ENCODE peak calls at places on chromosomes 3 and 15, in ten cellular contexts. S is activated CD8-positive, alpha-beta memory T cell treated with anti-CD3 and anti-CD28 coated beads, Interleukin-2, amount 50 U/mL, for 48 hours; B is NT2/D1; M is T-helper 17 cell; Z is GM13976; H is AG08396; C is EL; J is GM23248; W is tibial artery; P is BJ. F is an unnamed sample.

GRCh38 chr15:75811616-75812015 is 31.6 kb upstream of the UBE2Q2 start:
- DNase-seq in S (no peak), B (no peak), M (no peak), Z (no peak), H (peak), C (peak), J (peak), W (no peak), P (no peak), F (no peak)

GRCh38 chr3:196659901-196660351 is 20.4 kb downstream of the NRROS start:
- DNase-seq in S (no peak), B (no peak), M (no peak), Z (no peak), H (no peak), C (no peak), J (no peak), W (no peak), P (no peak), F (peak)

GRCh38 chr3:143533391-143533790 is 314.9 kb downstream of the SLC9A9 start:
- DNase-seq in S (no peak), B (no peak), M (no peak), Z (no peak), H (no peak), C (no peak), J (no peak), W (no peak), P (no peak), F (no peak)

GRCh38 chr3:14414841-14415464 is 12.5 kb downstream of the SLC6A6 start:
- DNase-seq in S (no peak), B (no peak), M (no peak), Z (no peak), H (no peak), C (peak), J (peak), W (no peak), P (no peak), F (no peak)

GRCh38 chr3:11705049-11705448 is 61.3 kb upstream of the VGLL4 start:
- DNase-seq in S (no peak), B (no peak), M (no peak), Z (no peak), H (no peak), C (peak), J (no peak), W (no peak), P (no peak), F (no peak)

GRCh38 chr15:72859757-72860145 is 76.2 kb upstream of the ADPGK start:
- DNase-seq in S (peak), B (no peak), M (no peak), Z (no peak), H (no peak), C (no peak), J (no peak), W (no peak), P (no peak), F (no peak)

GRCh38 chr15:50996641-50997040 is 88.2 kb downstream of the AP4E1 start:
- DNase-seq in S (no peak), B (no peak), M (no peak), Z (no peak), H (peak), C (peak), J (peak), W (no peak), P (peak), F (no peak)

GRCh38 chr15:41512512-41513281 is 930 bp downstream of the LTK start:
- DNase-seq in S (peak), B (no peak), M (no peak), Z (peak), H (no peak), C (no peak), J (peak), W (no peak), P (no peak), F (peak)